ENCODE peak calls at places on chromosomes 6 and 20, in four cellular contexts. One of them, this sample, is unnamed.

GRCh38 chr6:72149715-72150114 is 263.4 kb downstream of the RIMS1 start:
- DNase-seq in right lobe of liver: no peak
- DNase-seq in lung microvascular endothelial cell: no peak
- DNase-seq in HEK293T: no peak
- DNase-seq in this sample: no peak

GRCh38 chr20:50596694-50597021 is 86.5 kb downstream of the PTPN1 start:
- DNase-seq in right lobe of liver: no peak
- DNase-seq in lung microvascular endothelial cell: no peak
- DNase-seq in HEK293T: no peak
- DNase-seq in this sample: no peak

GRCh38 chr6:45209762-45210161 is 118.4 kb upstream of the RUNX2 start:
- DNase-seq in HEK293T: no peak
- DNase-seq in lung microvascular endothelial cell: no peak
- DNase-seq in right lobe of liver: no peak
- DNase-seq in this sample: no peak

GRCh38 chr20:48025061-48025515 is 239.8 kb upstream of the SULF2 start:
- DNase-seq in right lobe of liver: no peak
- DNase-seq in lung microvascular endothelial cell: no peak
- DNase-seq in HEK293T: no peak
- DNase-seq in this sample: peak

GRCh38 chr6:98669371-98669770 is 165.0 kb upstream of the POU3F2 start:
- DNase-seq in HEK293T: no peak
- DNase-seq in lung microvascular endothelial cell: no peak
- DNase-seq in right lobe of liver: no peak
- DNase-seq in this sample: no peak

GRCh38 chr6:32139590-32139989 is 9.5 kb upstream of the FKBPL start:
- DNase-seq in lung microvascular endothelial cell: no peak
- DNase-seq in right lobe of liver: no peak
- DNase-seq in HEK293T: no peak
- DNase-seq in this sample: no peak

GRCh38 chr20:47929368-47930115 is 144.3 kb upstream of the SULF2 start:
- DNase-seq in right lobe of liver: no peak
- DNase-seq in HEK293T: no peak
- DNase-seq in lung microvascular endothelial cell: peak
- DNase-seq in this sample: no peak

GRCh38 chr20:47210470-47210869 is 146.0 kb downstream of the ZMYND8 start:
- DNase-seq in right lobe of liver: no peak
- DNase-seq in lung microvascular endothelial cell: no peak
- DNase-seq in HEK293T: no peak
- DNase-seq in this sample: no peak

GRCh38 chr20:26169506-26169905 is 472.9 kb upstream of the ZNF337 start:
- DNase-seq in HEK293T: no peak
- DNase-seq in lung microvascular endothelial cell: no peak
- DNase-seq in right lobe of liver: no peak
- DNase-seq in this sample: no peak

GRCh38 chr6:169827372-169827771 is 76.0 kb downstream of the ERMARD start:
- DNase-seq in lung microvascular endothelial cell: no peak
- DNase-seq in right lobe of liver: no peak
- DNase-seq in HEK293T: no peak
- DNase-seq in this sample: no peak

GRCh38 chr6:44858998-44859397 is 469.1 kb upstream of the RUNX2 start:
- DNase-seq in right lobe of liver: no peak
- DNase-seq in HEK293T: no peak
- DNase-seq in lung microvascular endothelial cell: no peak
- DNase-seq in this sample: peak

GRCh38 chr6:149766156-149766768 is 16.7 kb downstream of the PCMT1 start:
- DNase-seq in HEK293T: no peak
- DNase-seq in lung microvascular endothelial cell: peak
- DNase-seq in right lobe of liver: no peak
- DNase-seq in this sample: no peak

GRCh38 chr6:111072801-111073360 is 14.4 kb upstream of the SLC16A10 start:
- DNase-seq in HEK293T: no peak
- DNase-seq in right lobe of liver: no peak
- DNase-seq in lung microvascular endothelial cell: no peak
- DNase-seq in this sample: no peak

GRCh38 chr20:3420211-3420707 is 12.8 kb upstream of the DNAAF9 start:
- DNase-seq in HEK293T: no peak
- DNase-seq in lung microvascular endothelial cell: no peak
- DNase-seq in right lobe of liver: no peak
- DNase-seq in this sample: peak

GRCh38 chr6:46648869-46649488 is 3.6 kb downstream of the CYP39A1 start:
- DNase-seq in HEK293T: no peak
- DNase-seq in lung microvascular endothelial cell: no peak
- DNase-seq in right lobe of liver: no peak
- DNase-seq in this sample: no peak

GRCh38 chr6:143843689-143844405 is 709 bp downstream of the LTV1 start:
- DNase-seq in lung microvascular endothelial cell: peak
- DNase-seq in right lobe of liver: no peak
- DNase-seq in HEK293T: no peak
- DNase-seq in this sample: peak

GRCh38 chr20:46361386-46361785 is 45.0 kb downstream of the ELMO2 start:
- DNase-seq in right lobe of liver: no peak
- DNase-seq in lung microvascular endothelial cell: no peak
- DNase-seq in HEK293T: no peak
- DNase-seq in this sample: no peak

GRCh38 chr6:52399511-52400315 is 20.4 kb upstream of the EFHC1 start:
- DNase-seq in HEK293T: peak
- DNase-seq in lung microvascular endothelial cell: peak
- DNase-seq in right lobe of liver: no peak
- DNase-seq in this sample: peak

GRCh38 chr20:51633430-51633829 is 90.9 kb upstream of the NFATC2 start:
- DNase-seq in lung microvascular endothelial cell: no peak
- DNase-seq in HEK293T: no peak
- DNase-seq in right lobe of liver: no peak
- DNase-seq in this sample: no peak

GRCh38 chr6:133340557-133340956 is 99.4 kb downstream of the EYA4 start:
- DNase-seq in lung microvascular endothelial cell: no peak
- DNase-seq in right lobe of liver: no peak
- DNase-seq in HEK293T: peak
- DNase-seq in this sample: peak

GRCh38 chr6:95545691-95546090 is 31.6 kb upstream of the MANEA start:
- DNase-seq in HEK293T: no peak
- DNase-seq in right lobe of liver: no peak
- DNase-seq in lung microvascular endothelial cell: no peak
- DNase-seq in this sample: no peak

This sample was measured in SK-MEL-5.